ENCODE peak calls at places on chromosomes 7 and 10, in ten cellular contexts. J, U, Q, X, P, R, H, L, E and M are unnamed samples.

GRCh38 chr10:102542800-102543418 is 39.1 kb downstream of the SUFU start:
- DNase-seq in J (no peak), U (peak), Q (no peak), X (no peak), P (no peak), R (peak), H (no peak), L (peak), E (no peak), M (no peak)

GRCh38 chr7:44898059-44898458 is 12.7 kb upstream of the PURB start:
- DNase-seq in J (no peak), U (no peak), Q (peak), X (no peak), P (no peak), R (no peak), H (no peak), L (no peak), E (no peak), M (no peak)

GRCh38 chr7:141355057-141355456 is 196.2 kb upstream of the AGK start:
- DNase-seq in J (no peak), U (no peak), Q (no peak), X (no peak), P (no peak), R (no peak), H (peak), L (no peak), E (no peak), M (no peak)

GRCh38 chr10:77409697-77410471 is 227.7 kb downstream of the KCNMA1 start:
- DNase-seq in J (peak), U (no peak), Q (no peak), X (peak), P (no peak), R (no peak), H (no peak), L (peak), E (no peak), M (no peak)

GRCh38 chr10:24465124-24465874 is 256.4 kb downstream of the KIAA1217 start:
- DNase-seq in J (peak), U (peak), Q (no peak), X (peak), P (peak), R (peak), H (peak), L (peak), E (no peak), M (no peak)

GRCh38 chr10:117411440-117412428 is 36.5 kb upstream of the PDZD8 start:
- DNase-seq in J (no peak), U (no peak), Q (peak), X (no peak), P (no peak), R (no peak), H (no peak), L (peak), E (no peak), M (no peak)

GRCh38 chr7:85471312-85471711 is 284.5 kb upstream of the SEMA3D start:
- DNase-seq in J (no peak), U (no peak), Q (no peak), X (no peak), P (no peak), R (no peak), H (no peak), L (peak), E (no peak), M (no peak)

GRCh38 chr10:95121904-95122303 is 52.6 kb upstream of the CYP2C8 start:
- DNase-seq in J (peak), U (peak), Q (no peak), X (no peak), P (no peak), R (no peak), H (no peak), L (peak), E (no peak), M (no peak)

GRCh38 chr7:101986335-101986734 is 168.9 kb downstream of the CUX1 start:
- DNase-seq in J (no peak), U (peak), Q (no peak), X (no peak), P (no peak), R (no peak), H (peak), L (peak), E (no peak), M (no peak)

GRCh38 chr10:102812213-102812876 is 24.9 kb downstream of the CYP17A1 start:
- DNase-seq in J (peak), U (no peak), Q (no peak), X (no peak), P (no peak), R (no peak), H (no peak), L (no peak), E (no peak), M (no peak)

GRCh38 chr7:151012921-151013347 is 11.4 kb downstream of the ATG9B start:
- DNase-seq in J (peak), U (no peak), Q (no peak), X (no peak), P (no peak), R (no peak), H (no peak), L (peak), E (no peak), M (no peak)

GRCh38 chr7:653829-654764 is 72.4 kb upstream of the DNAAF5 start:
- DNase-seq in J (no peak), U (no peak), Q (no peak), X (no peak), P (no peak), R (no peak), H (no peak), L (no peak), E (no peak), M (no peak)

GRCh38 chr10:95314519-95314918 is 23.7 kb upstream of the PDLIM1 start:
- DNase-seq in J (no peak), U (no peak), Q (no peak), X (no peak), P (no peak), R (no peak), H (no peak), L (no peak), E (no peak), M (no peak)

GRCh38 chr7:86301301-86301700 is 342.4 kb upstream of the GRM3 start:
- DNase-seq in J (no peak), U (no peak), Q (no peak), X (no peak), P (no peak), R (no peak), H (no peak), L (no peak), E (no peak), M (no peak)

GRCh38 chr10:14439451-14440259 is 108.9 kb upstream of the FRMD4A start:
- DNase-seq in J (no peak), U (peak), Q (no peak), X (no peak), P (no peak), R (no peak), H (peak), L (peak), E (no peak), M (no peak)

GRCh38 chr10:14146005-14146404 is 184.7 kb downstream of the FRMD4A start:
- DNase-seq in J (no peak), U (peak), Q (no peak), X (no peak), P (peak), R (peak), H (peak), L (peak), E (no peak), M (no peak)

GRCh38 chr10:14556285-14556956 is 218.3 kb downstream of the FAM107B start:
- DNase-seq in J (peak), U (no peak), Q (no peak), X (peak), P (no peak), R (no peak), H (no peak), L (no peak), E (peak), M (peak)

GRCh38 chr10:62043493-62043938 is 142.0 kb downstream of the ARID5B start:
- DNase-seq in J (no peak), U (peak), Q (no peak), X (no peak), P (peak), R (peak), H (no peak), L (peak), E (no peak), M (no peak)

GRCh38 chr7:74002474-74003017 is 25.4 kb upstream of the ELN start:
- DNase-seq in J (peak), U (peak), Q (no peak), X (no peak), P (peak), R (peak), H (no peak), L (no peak), E (no peak), M (no peak)

GRCh38 chr7:131688738-131689661 is 132.6 kb upstream of the PODXL start:
- DNase-seq in J (peak), U (peak), Q (peak), X (peak), P (peak), R (no peak), H (no peak), L (peak), E (no peak), M (no peak)

GRCh38 chr10:86711957-86712708 is 43.8 kb downstream of the LDB3 start:
- DNase-seq in J (no peak), U (peak), Q (peak), X (no peak), P (no peak), R (no peak), H (no peak), L (peak), E (peak), M (peak)

GRCh38 chr10:70575874-70576802 is 26.4 kb downstream of the PRF1 start:
- DNase-seq in J (peak), U (peak), Q (no peak), X (peak), P (no peak), R (no peak), H (peak), L (peak), E (peak), M (peak)

GRCh38 chr10:132407846-132408278 is 10.9 kb downstream of the PWWP2B start:
- DNase-seq in J (peak), U (peak), Q (peak), X (peak), P (no peak), R (no peak), H (no peak), L (peak), E (no peak), M (no peak)

GRCh38 chr10:14602807-14603538 is 171.7 kb downstream of the FAM107B start:
- DNase-seq in J (no peak), U (peak), Q (no peak), X (no peak), P (no peak), R (no peak), H (no peak), L (no peak), E (no peak), M (no peak)

GRCh38 chr10:69965919-69966662 is 86.6 kb upstream of the MACROH2A2 start:
- DNase-seq in J (no peak), U (no peak), Q (no peak), X (no peak), P (no peak), R (no peak), H (no peak), L (peak), E (no peak), M (no peak)

GRCh38 chr10:96743988-96744585 is 23.8 kb upstream of the PIK3AP1 start:
- DNase-seq in J (peak), U (peak), Q (peak), X (no peak), P (no peak), R (no peak), H (no peak), L (peak), E (no peak), M (no peak)
- TF ChIP-seq CTCF in J (peak), U (peak), Q (no peak), X (peak), P (peak), R (no peak), H (peak), L (no peak), E (peak), M (peak)

GRCh38 chr7:77475181-77475580 is 59.0 kb upstream of the GSAP start:
- DNase-seq in J (no peak), U (no peak), Q (no peak), X (no peak), P (no peak), R (no peak), H (no peak), L (no peak), E (no peak), M (no peak)

GRCh38 chr7:77476871-77477270 is 60.2 kb upstream of the PTPN12 start:
- DNase-seq in J (no peak), U (no peak), Q (no peak), X (no peak), P (no peak), R (no peak), H (no peak), L (no peak), E (no peak), M (no peak)

GRCh38 chr7:77481615-77482014 is 55.5 kb upstream of the PTPN12 start:
- DNase-seq in J (peak), U (no peak), Q (no peak), X (peak), P (no peak), R (no peak), H (no peak), L (no peak), E (no peak), M (no peak)

GRCh38 chr7:77482015-77482414 is 55.1 kb upstream of the PTPN12 start:
- DNase-seq in J (peak), U (peak), Q (no peak), X (peak), P (no peak), R (no peak), H (no peak), L (peak), E (no peak), M (no peak)

GRCh38 chr7:77479536-77480088 is 57.5 kb upstream of the PTPN12 start:
- DNase-seq in J (no peak), U (no peak), Q (no peak), X (peak), P (no peak), R (no peak), H (no peak), L (no peak), E (no peak), M (no peak)
- H3K4me3 ChIP-seq in J (no peak), U (no peak), Q (no peak), X (no peak), P (no peak), R (no peak), H (no peak), L (no peak), E (no peak), M (no peak)

DNA sequence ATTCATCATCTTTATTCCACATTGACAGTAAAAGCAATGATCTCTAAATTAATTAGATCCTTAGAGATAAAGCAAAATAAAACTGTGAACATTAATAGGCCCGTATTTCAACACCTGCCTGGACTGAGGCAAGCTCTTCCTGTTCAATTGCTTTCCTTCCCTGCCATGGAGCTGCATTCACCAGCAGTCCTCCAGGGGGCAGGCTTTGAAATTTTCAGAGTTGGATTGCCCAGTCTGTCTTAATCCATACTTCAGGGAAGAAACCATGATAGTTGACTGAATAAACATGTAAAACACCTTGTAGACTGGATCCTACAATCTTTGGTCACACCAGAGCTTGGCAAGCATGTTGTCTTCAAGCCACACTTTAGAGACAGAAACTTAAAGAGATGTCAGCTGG is 936.6 kb downstream of the NRG3 start:
- DNase-seq in J (peak), U (no peak), Q (no peak), X (no peak), P (no peak), R (no peak), H (no peak), L (peak), E (no peak), M (no peak)
- TF ChIP-seq CTCF in J (peak), U (peak), Q (no peak), X (peak), P (peak), R (no peak), H (peak), L (peak), E (peak), M (peak)

GRCh38 chr7:29612596-29612995 is 49.0 kb downstream of the PRR15 start:
- DNase-seq in J (no peak), U (peak), Q (no peak), X (no peak), P (peak), R (peak), H (no peak), L (peak), E (no peak), M (no peak)

GRCh38 chr7:29611941-29612527 is 48.4 kb downstream of the PRR15 start:
- DNase-seq in J (no peak), U (no peak), Q (no peak), X (no peak), P (no peak), R (no peak), H (no peak), L (no peak), E (no peak), M (no peak)

GRCh38 chr7:29610031-29610490 is 46.4 kb downstream of the PRR15 start:
- DNase-seq in J (no peak), U (no peak), Q (no peak), X (no peak), P (no peak), R (no peak), H (no peak), L (peak), E (no peak), M (no peak)

GRCh38 chr7:29614229-29614628 is 50.6 kb downstream of the PRR15 start:
- DNase-seq in J (no peak), U (no peak), Q (no peak), X (no peak), P (no peak), R (no peak), H (no peak), L (no peak), E (no peak), M (no peak)

GRCh38 chr7:29613100-29613499 is 49.5 kb downstream of the PRR15 start:
- DNase-seq in J (no peak), U (no peak), Q (no peak), X (no peak), P (no peak), R (no peak), H (no peak), L (no peak), E (no peak), M (no peak)
- H3K4me3 ChIP-seq in J (no peak), U (no peak), Q (no peak), X (no peak), P (no peak), R (no peak), H (no peak), L (no peak), E (no peak), M (no peak)

DNA sequence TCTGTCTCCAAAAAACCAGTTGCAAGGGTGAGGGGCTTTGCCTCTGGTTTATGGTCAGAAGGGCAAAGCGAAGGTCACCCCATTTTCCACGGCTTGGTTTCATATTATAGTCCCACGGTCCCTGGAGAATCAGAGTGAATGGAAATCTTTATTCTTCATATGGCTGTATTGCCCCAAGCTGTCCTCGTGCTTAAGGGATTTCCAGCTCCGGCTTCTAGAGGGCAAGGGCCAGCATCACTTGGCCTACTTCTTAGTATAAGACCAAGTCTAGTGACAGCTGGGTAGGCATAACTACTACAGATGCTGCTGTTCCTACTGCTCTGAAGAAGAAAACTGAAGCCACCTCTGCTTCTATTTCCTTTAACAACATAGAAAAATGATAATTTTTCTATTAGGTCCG is 63.2 kb downstream of the PARP12 start:
- DNase-seq in J (no peak), U (no peak), Q (no peak), X (no peak), P (no peak), R (no peak), H (no peak), L (no peak), E (no peak), M (no peak)
- TF ChIP-seq CTCF in J (no peak), U (no peak), Q (no peak), X (no peak), P (no peak), R (no peak), H (no peak), L (no peak), E (no peak), M (no peak)

DNA sequence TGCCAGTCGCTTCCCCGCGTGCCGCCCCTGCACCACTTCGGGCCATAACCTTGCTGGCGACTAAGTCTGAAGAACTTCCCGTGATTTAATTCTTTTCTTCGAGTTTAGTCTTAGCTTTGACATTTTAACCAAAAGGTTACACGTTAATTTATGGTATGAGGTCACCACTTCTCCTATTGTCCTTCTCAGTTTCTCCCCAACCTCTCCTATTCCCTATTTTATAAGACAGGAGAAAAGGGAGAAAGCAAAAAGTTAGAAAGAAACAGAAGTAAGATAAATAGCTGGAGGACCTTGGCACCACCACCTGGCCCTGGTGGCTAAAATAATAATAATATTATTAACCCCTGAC is 129.3 kb downstream of the KBTBD2 start:
- DNase-seq in J (no peak), U (no peak), Q (no peak), X (no peak), P (no peak), R (no peak), H (no peak), L (no peak), E (no peak), M (no peak)
- H3K4me3 ChIP-seq in J (no peak), U (no peak), Q (no peak), X (no peak), P (no peak), R (peak), H (peak), L (no peak), E (no peak), M (no peak)

DNA sequence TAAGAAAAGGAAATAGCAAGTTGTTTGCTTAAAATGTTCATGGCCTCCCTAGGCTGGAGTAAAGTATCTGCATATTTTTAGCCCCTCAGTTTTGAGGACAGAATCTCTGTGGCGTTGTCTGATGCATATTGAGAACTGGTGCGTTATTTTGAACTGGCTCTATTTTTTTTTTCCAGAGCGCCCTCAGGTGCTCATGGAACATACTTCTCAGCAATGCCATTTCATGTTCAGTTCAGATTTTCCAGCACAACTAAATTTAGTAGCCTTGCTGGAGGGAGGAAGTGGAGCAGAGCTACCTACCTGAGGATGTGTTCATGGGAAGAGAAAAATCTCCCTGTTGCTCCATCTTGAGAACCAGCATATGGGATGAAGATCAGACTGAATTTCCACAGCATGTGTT is 870.5 kb downstream of the LRMDA start:
- DNase-seq in J (no peak), U (no peak), Q (no peak), X (no peak), P (no peak), R (no peak), H (no peak), L (no peak), E (no peak), M (no peak)
- TF ChIP-seq CTCF in J (no peak), U (no peak), Q (no peak), X (peak), P (no peak), R (no peak), H (peak), L (no peak), E (no peak), M (no peak)